ENCODE peak calls at places on chromosomes 2 and 18, in six cellular contexts. One of them, this sample, is unnamed.

GRCh38 chr2:174753038-174753633 is 11.1 kb downstream of the CHRNA1 start:
- DNase-seq in KBM-7: no peak
- DNase-seq in activated CD8-positive, alpha-beta memory T cell treated with anti-CD3 and anti-CD28 coated beads, Interleukin-2, amount 10 ng/mL, durations not matched to agents 7 days and 5 days: no peak
- DNase-seq in NCI-H748 treated with DMSO at 0.1 percent for 48 hours: no peak
- DNase-seq in NCI-H2081: no peak
- DNase-seq in neuronal stem cell: no peak
- DNase-seq in this sample: no peak

GRCh38 chr2:237529452-237530402 is 36.6 kb upstream of the PRLH start:
- DNase-seq in neuronal stem cell: no peak
- DNase-seq in NCI-H748 treated with DMSO at 0.1 percent for 48 hours: no peak
- DNase-seq in NCI-H2081: no peak
- DNase-seq in KBM-7: peak; percentile 76
- DNase-seq in activated CD8-positive, alpha-beta memory T cell treated with anti-CD3 and anti-CD28 coated beads, Interleukin-2, amount 10 ng/mL, durations not matched to agents 7 days and 5 days: no peak
- DNase-seq in this sample: peak; percentile 66

GRCh38 chr2:240811346-240812300 is 8.4 kb downstream of the KIF1A start:
- DNase-seq in activated CD8-positive, alpha-beta memory T cell treated with anti-CD3 and anti-CD28 coated beads, Interleukin-2, amount 10 ng/mL, durations not matched to agents 7 days and 5 days: peak; percentile 35
- DNase-seq in KBM-7: no peak
- DNase-seq in NCI-H748 treated with DMSO at 0.1 percent for 48 hours: no peak
- DNase-seq in NCI-H2081: no peak
- DNase-seq in neuronal stem cell: no peak
- DNase-seq in this sample: no peak

GRCh38 chr2:231563378-231563961 is 29.2 kb upstream of the TEX44 start:
- DNase-seq in neuronal stem cell: peak; percentile 51
- DNase-seq in activated CD8-positive, alpha-beta memory T cell treated with anti-CD3 and anti-CD28 coated beads, Interleukin-2, amount 10 ng/mL, durations not matched to agents 7 days and 5 days: peak; percentile 58
- DNase-seq in KBM-7: peak; percentile 58
- DNase-seq in NCI-H748 treated with DMSO at 0.1 percent for 48 hours: no peak
- DNase-seq in NCI-H2081: peak; percentile 56
- DNase-seq in this sample: peak; percentile 85

GRCh38 chr2:233061007-233061590 is 957 bp downstream of the INPP5D start:
- DNase-seq in NCI-H2081: no peak
- DNase-seq in KBM-7: peak; percentile 70
- DNase-seq in neuronal stem cell: no peak
- DNase-seq in activated CD8-positive, alpha-beta memory T cell treated with anti-CD3 and anti-CD28 coated beads, Interleukin-2, amount 10 ng/mL, durations not matched to agents 7 days and 5 days: peak; percentile 47
- DNase-seq in NCI-H748 treated with DMSO at 0.1 percent for 48 hours: no peak
- DNase-seq in this sample: peak; percentile 88

GRCh38 chr2:76050196-76050595 is 339.5 kb upstream of the GCFC2 start:
- DNase-seq in activated CD8-positive, alpha-beta memory T cell treated with anti-CD3 and anti-CD28 coated beads, Interleukin-2, amount 10 ng/mL, durations not matched to agents 7 days and 5 days: no peak
- DNase-seq in neuronal stem cell: no peak
- DNase-seq in NCI-H748 treated with DMSO at 0.1 percent for 48 hours: no peak
- DNase-seq in NCI-H2081: peak; percentile 2
- DNase-seq in KBM-7: no peak
- DNase-seq in this sample: no peak

GRCh38 chr2:152600051-152600657 is 117.1 kb downstream of the PRPF40A start:
- DNase-seq in KBM-7: no peak
- DNase-seq in NCI-H748 treated with DMSO at 0.1 percent for 48 hours: no peak
- DNase-seq in activated CD8-positive, alpha-beta memory T cell treated with anti-CD3 and anti-CD28 coated beads, Interleukin-2, amount 10 ng/mL, durations not matched to agents 7 days and 5 days: no peak
- DNase-seq in NCI-H2081: no peak
- DNase-seq in neuronal stem cell: no peak
- DNase-seq in this sample: no peak

GRCh38 chr2:224063308-224063648 is 24.2 kb upstream of the SERPINE2 start:
- DNase-seq in KBM-7: no peak
- DNase-seq in neuronal stem cell: no peak
- DNase-seq in activated CD8-positive, alpha-beta memory T cell treated with anti-CD3 and anti-CD28 coated beads, Interleukin-2, amount 10 ng/mL, durations not matched to agents 7 days and 5 days: no peak
- DNase-seq in NCI-H748 treated with DMSO at 0.1 percent for 48 hours: no peak
- DNase-seq in NCI-H2081: no peak
- DNase-seq in this sample: no peak

GRCh38 chr2:39515897-39516346 is 78.8 kb upstream of the MAP4K3 start:
- DNase-seq in KBM-7: no peak
- DNase-seq in activated CD8-positive, alpha-beta memory T cell treated with anti-CD3 and anti-CD28 coated beads, Interleukin-2, amount 10 ng/mL, durations not matched to agents 7 days and 5 days: no peak
- DNase-seq in neuronal stem cell: no peak
- DNase-seq in NCI-H2081: no peak
- DNase-seq in NCI-H748 treated with DMSO at 0.1 percent for 48 hours: no peak
- DNase-seq in this sample: no peak

GRCh38 chr2:3637311-3637675 is 20.7 kb upstream of the ALLC start:
- DNase-seq in activated CD8-positive, alpha-beta memory T cell treated with anti-CD3 and anti-CD28 coated beads, Interleukin-2, amount 10 ng/mL, durations not matched to agents 7 days and 5 days: peak; percentile 36
- DNase-seq in NCI-H2081: no peak
- DNase-seq in NCI-H748 treated with DMSO at 0.1 percent for 48 hours: no peak
- DNase-seq in neuronal stem cell: no peak
- DNase-seq in KBM-7: no peak
- DNase-seq in this sample: no peak

GRCh38 chr18:68722807-68723206 is 7.9 kb upstream of the TMX3 start:
- DNase-seq in NCI-H748 treated with DMSO at 0.1 percent for 48 hours: no peak
- DNase-seq in NCI-H2081: no peak
- DNase-seq in KBM-7: no peak
- DNase-seq in neuronal stem cell: no peak
- DNase-seq in activated CD8-positive, alpha-beta memory T cell treated with anti-CD3 and anti-CD28 coated beads, Interleukin-2, amount 10 ng/mL, durations not matched to agents 7 days and 5 days: no peak
- DNase-seq in this sample: no peak

GRCh38 chr2:220209751-220210150 is 582.3 kb downstream of the SLC4A3 start:
- DNase-seq in NCI-H748 treated with DMSO at 0.1 percent for 48 hours: no peak
- DNase-seq in NCI-H2081: no peak
- DNase-seq in neuronal stem cell: no peak
- DNase-seq in activated CD8-positive, alpha-beta memory T cell treated with anti-CD3 and anti-CD28 coated beads, Interleukin-2, amount 10 ng/mL, durations not matched to agents 7 days and 5 days: no peak
- DNase-seq in KBM-7: no peak
- DNase-seq in this sample: no peak

GRCh38 chr18:3771121-3771971 is 321.4 kb downstream of the TGIF1 start:
- DNase-seq in KBM-7: peak; percentile 87
- DNase-seq in activated CD8-positive, alpha-beta memory T cell treated with anti-CD3 and anti-CD28 coated beads, Interleukin-2, amount 10 ng/mL, durations not matched to agents 7 days and 5 days: peak; percentile 83
- DNase-seq in NCI-H2081: peak; percentile 62
- DNase-seq in neuronal stem cell: peak; percentile 83
- DNase-seq in NCI-H748 treated with DMSO at 0.1 percent for 48 hours: no peak
- DNase-seq in this sample: peak; percentile 83

GRCh38 chr18:26703170-26703933 is 155.0 kb upstream of the KCTD1 start:
- DNase-seq in NCI-H748 treated with DMSO at 0.1 percent for 48 hours: no peak
- DNase-seq in NCI-H2081: no peak
- DNase-seq in neuronal stem cell: no peak
- DNase-seq in KBM-7: no peak
- DNase-seq in activated CD8-positive, alpha-beta memory T cell treated with anti-CD3 and anti-CD28 coated beads, Interleukin-2, amount 10 ng/mL, durations not matched to agents 7 days and 5 days: no peak
- DNase-seq in this sample: peak; percentile 83

GRCh38 chr18:30358545-30358944 is 684.0 kb downstream of the DSC3 start:
- DNase-seq in NCI-H2081: no peak
- DNase-seq in NCI-H748 treated with DMSO at 0.1 percent for 48 hours: no peak
- DNase-seq in neuronal stem cell: no peak
- DNase-seq in KBM-7: no peak
- DNase-seq in activated CD8-positive, alpha-beta memory T cell treated with anti-CD3 and anti-CD28 coated beads, Interleukin-2, amount 10 ng/mL, durations not matched to agents 7 days and 5 days: no peak
- DNase-seq in this sample: peak; percentile 86

GRCh38 chr2:28895189-28895893 is 874 bp downstream of the WDR43 start:
- DNase-seq in neuronal stem cell: no peak
- DNase-seq in NCI-H2081: peak; percentile 26
- DNase-seq in NCI-H748 treated with DMSO at 0.1 percent for 48 hours: no peak
- DNase-seq in KBM-7: peak; percentile 64
- DNase-seq in activated CD8-positive, alpha-beta memory T cell treated with anti-CD3 and anti-CD28 coated beads, Interleukin-2, amount 10 ng/mL, durations not matched to agents 7 days and 5 days: peak; percentile 67
- DNase-seq in this sample: peak; percentile 74

GRCh38 chr2:135985018-135985825 is at the start of gene DARS1:
- DNase-seq in KBM-7: peak; percentile 91
- DNase-seq in NCI-H2081: peak; percentile 93
- DNase-seq in NCI-H748 treated with DMSO at 0.1 percent for 48 hours: peak; percentile 75
- DNase-seq in neuronal stem cell: peak; percentile 92
- DNase-seq in activated CD8-positive, alpha-beta memory T cell treated with anti-CD3 and anti-CD28 coated beads, Interleukin-2, amount 10 ng/mL, durations not matched to agents 7 days and 5 days: peak; percentile 91
- DNase-seq in this sample: peak; percentile 96

GRCh38 chr2:43174368-43175186 is 51.8 kb downstream of the ZFP36L2 start:
- DNase-seq in activated CD8-positive, alpha-beta memory T cell treated with anti-CD3 and anti-CD28 coated beads, Interleukin-2, amount 10 ng/mL, durations not matched to agents 7 days and 5 days: peak; percentile 85
- DNase-seq in KBM-7: peak; percentile 93
- DNase-seq in neuronal stem cell: no peak
- DNase-seq in NCI-H2081: no peak
- DNase-seq in NCI-H748 treated with DMSO at 0.1 percent for 48 hours: no peak
- DNase-seq in this sample: peak; percentile 82

GRCh38 chr2:239807568-239807967 is 217.6 kb downstream of the NDUFA10 start:
- DNase-seq in NCI-H748 treated with DMSO at 0.1 percent for 48 hours: no peak
- DNase-seq in NCI-H2081: no peak
- DNase-seq in neuronal stem cell: no peak
- DNase-seq in KBM-7: no peak
- DNase-seq in activated CD8-positive, alpha-beta memory T cell treated with anti-CD3 and anti-CD28 coated beads, Interleukin-2, amount 10 ng/mL, durations not matched to agents 7 days and 5 days: peak; percentile 21
- DNase-seq in this sample: no peak

This sample was measured in NB4.